ENCODE peak calls at places on chromosomes 16 and 17, in seven cellular contexts. One of them, this sample, is unnamed.

GRCh38 chr16:66188786-66189725 is 177.4 kb upstream of the CDH5 start:
- DNase-seq in dorsolateral prefrontal cortex: peak
- DNase-seq in NCI-H1105 treated with DMSO at 0.1 percent for 48 hours: no peak
- DNase-seq in activated T-cell treated with anti-CD3 and anti-CD28 coated beads, Interleukin-2, amount 50 U/mL, for 24 hours: no peak
- DNase-seq in sigmoid colon: no peak
- DNase-seq in T-cell: no peak
- DNase-seq in activated naive CD8-positive, alpha-beta T cell treated with anti-CD3 and anti-CD28 coated beads, Interleukin-2, amount 10 ng/mL, durations not matched to agents 7 days and 5 days: no peak
- DNase-seq in this sample: no peak

GRCh38 chr16:31347445-31347844 is 7.5 kb upstream of the ITGAX start:
- DNase-seq in dorsolateral prefrontal cortex: no peak
- DNase-seq in NCI-H1105 treated with DMSO at 0.1 percent for 48 hours: no peak
- DNase-seq in activated T-cell treated with anti-CD3 and anti-CD28 coated beads, Interleukin-2, amount 50 U/mL, for 24 hours: no peak
- DNase-seq in sigmoid colon: peak
- DNase-seq in T-cell: no peak
- DNase-seq in activated naive CD8-positive, alpha-beta T cell treated with anti-CD3 and anti-CD28 coated beads, Interleukin-2, amount 10 ng/mL, durations not matched to agents 7 days and 5 days: no peak
- DNase-seq in this sample: no peak

GRCh38 chr16:75246504-75247205 is 4.8 kb downstream of the BCAR1 start:
- DNase-seq in dorsolateral prefrontal cortex: no peak
- DNase-seq in NCI-H1105 treated with DMSO at 0.1 percent for 48 hours: no peak
- DNase-seq in activated T-cell treated with anti-CD3 and anti-CD28 coated beads, Interleukin-2, amount 50 U/mL, for 24 hours: no peak
- DNase-seq in sigmoid colon: no peak
- DNase-seq in T-cell: no peak
- DNase-seq in activated naive CD8-positive, alpha-beta T cell treated with anti-CD3 and anti-CD28 coated beads, Interleukin-2, amount 10 ng/mL, durations not matched to agents 7 days and 5 days: no peak
- DNase-seq in this sample: no peak

GRCh38 chr17:21280081-21280518 is 4.4 kb upstream of the MAP2K3 start:
- DNase-seq in dorsolateral prefrontal cortex: peak
- DNase-seq in NCI-H1105 treated with DMSO at 0.1 percent for 48 hours: peak
- DNase-seq in activated T-cell treated with anti-CD3 and anti-CD28 coated beads, Interleukin-2, amount 50 U/mL, for 24 hours: peak
- DNase-seq in sigmoid colon: peak
- DNase-seq in T-cell: peak
- DNase-seq in activated naive CD8-positive, alpha-beta T cell treated with anti-CD3 and anti-CD28 coated beads, Interleukin-2, amount 10 ng/mL, durations not matched to agents 7 days and 5 days: peak
- DNase-seq in this sample: peak

GRCh38 chr16:57802635-57803412 is 533 bp upstream of the KIFC3 start:
- DNase-seq in dorsolateral prefrontal cortex: peak
- DNase-seq in NCI-H1105 treated with DMSO at 0.1 percent for 48 hours: no peak
- DNase-seq in activated T-cell treated with anti-CD3 and anti-CD28 coated beads, Interleukin-2, amount 50 U/mL, for 24 hours: no peak
- DNase-seq in sigmoid colon: no peak
- DNase-seq in T-cell: no peak
- DNase-seq in activated naive CD8-positive, alpha-beta T cell treated with anti-CD3 and anti-CD28 coated beads, Interleukin-2, amount 10 ng/mL, durations not matched to agents 7 days and 5 days: no peak
- DNase-seq in this sample: peak

GRCh38 chr17:82065638-82066303 is at the start of gene DUS1L:
- DNase-seq in dorsolateral prefrontal cortex: peak
- DNase-seq in NCI-H1105 treated with DMSO at 0.1 percent for 48 hours: peak
- DNase-seq in activated T-cell treated with anti-CD3 and anti-CD28 coated beads, Interleukin-2, amount 50 U/mL, for 24 hours: peak
- DNase-seq in sigmoid colon: peak
- DNase-seq in T-cell: peak
- DNase-seq in activated naive CD8-positive, alpha-beta T cell treated with anti-CD3 and anti-CD28 coated beads, Interleukin-2, amount 10 ng/mL, durations not matched to agents 7 days and 5 days: peak
- DNase-seq in this sample: no peak

GRCh38 chr16:79947771-79948170 is 347.2 kb upstream of the MAF start:
- DNase-seq in dorsolateral prefrontal cortex: no peak
- DNase-seq in NCI-H1105 treated with DMSO at 0.1 percent for 48 hours: no peak
- DNase-seq in activated T-cell treated with anti-CD3 and anti-CD28 coated beads, Interleukin-2, amount 50 U/mL, for 24 hours: no peak
- DNase-seq in sigmoid colon: no peak
- DNase-seq in T-cell: no peak
- DNase-seq in activated naive CD8-positive, alpha-beta T cell treated with anti-CD3 and anti-CD28 coated beads, Interleukin-2, amount 10 ng/mL, durations not matched to agents 7 days and 5 days: no peak
- DNase-seq in this sample: no peak

GRCh38 chr17:60641810-60642220 is 35.8 kb upstream of the BCAS3 start:
- DNase-seq in dorsolateral prefrontal cortex: peak
- DNase-seq in NCI-H1105 treated with DMSO at 0.1 percent for 48 hours: peak
- DNase-seq in activated T-cell treated with anti-CD3 and anti-CD28 coated beads, Interleukin-2, amount 50 U/mL, for 24 hours: no peak
- DNase-seq in sigmoid colon: peak
- DNase-seq in T-cell: peak
- DNase-seq in activated naive CD8-positive, alpha-beta T cell treated with anti-CD3 and anti-CD28 coated beads, Interleukin-2, amount 10 ng/mL, durations not matched to agents 7 days and 5 days: no peak
- DNase-seq in this sample: peak

GRCh38 chr16:10619271-10619849 is 39.0 kb upstream of the EMP2 start:
- DNase-seq in dorsolateral prefrontal cortex: peak
- DNase-seq in NCI-H1105 treated with DMSO at 0.1 percent for 48 hours: no peak
- DNase-seq in activated T-cell treated with anti-CD3 and anti-CD28 coated beads, Interleukin-2, amount 50 U/mL, for 24 hours: no peak
- DNase-seq in sigmoid colon: peak
- DNase-seq in T-cell: no peak
- DNase-seq in activated naive CD8-positive, alpha-beta T cell treated with anti-CD3 and anti-CD28 coated beads, Interleukin-2, amount 10 ng/mL, durations not matched to agents 7 days and 5 days: no peak
- DNase-seq in this sample: no peak

GRCh38 chr17:72274632-72275031 is 153.8 kb downstream of the SOX9 start:
- DNase-seq in dorsolateral prefrontal cortex: no peak
- DNase-seq in NCI-H1105 treated with DMSO at 0.1 percent for 48 hours: no peak
- DNase-seq in activated T-cell treated with anti-CD3 and anti-CD28 coated beads, Interleukin-2, amount 50 U/mL, for 24 hours: no peak
- DNase-seq in sigmoid colon: no peak
- DNase-seq in T-cell: no peak
- DNase-seq in activated naive CD8-positive, alpha-beta T cell treated with anti-CD3 and anti-CD28 coated beads, Interleukin-2, amount 10 ng/mL, durations not matched to agents 7 days and 5 days: no peak
- DNase-seq in this sample: no peak

This sample was measured in nucleus accumbens.